ENCODE peak calls at places on chromosomes 12 and 14, in seven cellular contexts. X, N, I, F, E, U and C are unnamed samples.

GRCh38 chr12:54390668-54391551 is 6.4 kb upstream of the ZNF385A start:
- DNase-seq in I (no peak), E (no peak), X (peak), F (peak), N (no peak), U (peak), C (no peak)

GRCh38 chr12:84718901-84719300 is 193.7 kb downstream of the SLC6A15 start:
- DNase-seq in U (no peak), I (no peak), F (no peak), X (no peak), E (no peak), N (no peak), C (no peak)

GRCh38 chr14:71322660-71323250 is 415.5 kb downstream of the PCNX1 start:
- DNase-seq in X (peak), U (no peak), F (peak), I (peak), N (peak), E (peak), C (no peak)

GRCh38 chr12:132176358-132176919 is 32.2 kb downstream of the NOC4L start:
- DNase-seq in U (no peak), F (no peak), X (no peak), N (no peak), E (no peak), I (no peak), C (no peak)

GRCh38 chr12:114045333-114045732 is 79.2 kb upstream of the RBM19 start:
- DNase-seq in U (no peak), E (no peak), I (peak), F (no peak), N (no peak), X (no peak), C (no peak)

GRCh38 chr14:93115920-93116675 is at the start of gene ITPK1:
- DNase-seq in E (peak), F (peak), N (peak), I (peak), X (peak), U (peak), C (peak)

GRCh38 chr14:106844608-106845285 is 1318.4 kb downstream of the TMEM121 start:
- DNase-seq in N (peak), X (peak), F (no peak), E (no peak), U (peak), I (no peak), C (no peak)

GRCh38 chr14:64293976-64294671 is at the start of gene ESR2:
- DNase-seq in F (peak), N (peak), E (peak), I (peak), U (no peak), X (peak), C (no peak)

GRCh38 chr14:99720941-99721791 is 37.1 kb downstream of the CYP46A1 start:
- DNase-seq in I (no peak), E (no peak), N (no peak), U (no peak), F (no peak), X (no peak), C (no peak)

GRCh38 chr14:85599939-85600338 is 70.0 kb downstream of the FLRT2 start:
- DNase-seq in I (no peak), U (no peak), E (peak), X (no peak), N (no peak), F (no peak), C (no peak)

GRCh38 chr12:49662998-49663843 is 39.9 kb downstream of the PRPF40B start:
- DNase-seq in U (peak), E (peak), I (peak), F (no peak), X (no peak), N (peak), C (no peak)

GRCh38 chr14:72657214-72657921 is 236.5 kb downstream of the DPF3 start:
- DNase-seq in X (no peak), N (no peak), E (no peak), I (peak), U (no peak), F (peak), C (no peak)